ENCODE peak calls at places on chromosome 14, in six cellular contexts. Y, C, P, Q, A and V are unnamed samples. For H3K9me3, the result is how much of the 10 kb centered on the place peaks cover.

GRCh38 chr14:68627868-68628604 is 164.8 kb downstream of the ZFP36L1 start:
- DNase-seq in Y (no peak), C (peak), P (no peak), Q (peak), A (peak), V (peak)

GRCh38 chr14:75409425-75410205 is 18.2 kb upstream of the JDP2 start:
- DNase-seq in Y (no peak), C (no peak), P (no peak), Q (no peak), A (no peak), V (no peak)

GRCh38 chr14:68789798-68790655 is 2.8 kb downstream of the ZFP36L1 start:
- DNase-seq in Y (no peak), C (peak), P (peak), Q (no peak), A (peak), V (no peak)

GRCh38 chr14:96660667-96661066 is 136.5 kb upstream of the VRK1 start:
- DNase-seq in Y (peak), C (no peak), P (no peak), Q (no peak), A (peak), V (no peak)

GRCh38 chr14:69612014-69612758 is 790 bp downstream of the SUSD6 start:
- DNase-seq in Y (peak), C (peak), P (peak), Q (peak), A (peak), V (no peak)

GRCh38 chr14:23408307-23408630 is 196 bp upstream of the MYH6 start:
- DNase-seq in Y (no peak), C (peak), P (no peak), Q (no peak), A (no peak), V (no peak)

GRCh38 chr14:49598182-49598478 is 610 bp upstream of the LRR1 start:
- DNase-seq in Y (no peak), C (no peak), P (no peak), Q (no peak), A (no peak), V (no peak)

GRCh38 chr14:105508601-105509000 is 17.6 kb downstream of the TEDC1 start:
- DNase-seq in Y (no peak), C (no peak), P (no peak), Q (no peak), A (no peak), V (no peak)

GRCh38 chr14:73723799-73724621 is 9.8 kb upstream of the PNMA1 start:
- DNase-seq in Y (peak), C (peak), P (peak), Q (no peak), A (peak), V (no peak)

GRCh38 chr14:24032727-24033418 is 18.9 kb upstream of the CARMIL3 start:
- DNase-seq in Y (no peak), C (no peak), P (no peak), Q (no peak), A (no peak), V (no peak)

GRCh38 chr14:89912667-89913211 is 41.8 kb downstream of the EFCAB11 start:
- DNase-seq in Y (peak), C (peak), P (peak), Q (no peak), A (no peak), V (no peak)

GRCh38 chr14:41663478-41663845 is 56.8 kb downstream of the LRFN5 start:
- DNase-seq in Y (peak), C (no peak), P (no peak), Q (no peak), A (no peak), V (no peak)

GRCh38 chr14:63666326-63666725 is 24.7 kb upstream of the WDR89 start:
- DNase-seq in Y (no peak), C (no peak), P (no peak), Q (no peak), A (no peak), V (no peak)

GRCh38 chr14:33539918-33540357 is 410.9 kb downstream of the EGLN3 start:
- DNase-seq in Y (no peak), C (no peak), P (peak), Q (no peak), A (no peak), V (no peak)

GRCh38 chr14:103830511-103831270 is 16.7 kb downstream of the PPP1R13B start:
- DNase-seq in Y (no peak), C (no peak), P (no peak), Q (no peak), A (no peak), V (no peak)

GRCh38 chr14:53409974-53410373 is 256.9 kb upstream of the DDHD1 start:
- DNase-seq in Y (no peak), C (no peak), P (no peak), Q (no peak), A (no peak), V (no peak)

GRCh38 chr14:99520571-99521081 is 39.4 kb downstream of the CCNK start:
- DNase-seq in Y (no peak), C (peak), P (no peak), Q (no peak), A (no peak), V (no peak)

GRCh38 chr14:100159107-100159864 is at the start of gene DEGS2:
- DNase-seq in Y (no peak), C (peak), P (no peak), Q (peak), A (peak), V (peak)

GRCh38 chr14:54691525-54692260 is 124.8 kb downstream of the SAMD4A start:
- DNase-seq in Y (peak), C (peak), P (peak), Q (peak), A (peak), V (peak)

GRCh38 chr14:77014004-77014604 is 14.4 kb downstream of the IRF2BPL start:
- DNase-seq in Y (no peak), C (peak), P (peak), Q (no peak), A (peak), V (no peak)

GRCh38 chr14:74207943-74208342 is 31.3 kb upstream of the VSX2 start:
- DNase-seq in Y (peak), C (no peak), P (no peak), Q (no peak), A (peak), V (no peak)

GRCh38 chr14:94373708-94374107 is 14.7 kb downstream of the SERPINA1 start:
- DNase-seq in Y (no peak), C (no peak), P (no peak), Q (no peak), A (no peak), V (no peak)

GRCh38 chr14:95828649-95829265 is 47.9 kb upstream of the TUNAR start:
- DNase-seq in Y (no peak), C (no peak), P (no peak), Q (no peak), A (no peak), V (no peak)

GRCh38 chr14:54312166-54312801 is 84.5 kb upstream of the CDKN3 start:
- DNase-seq in Y (peak), C (no peak), P (peak), Q (no peak), A (no peak), V (no peak)

GRCh38 chr14:90625445-90625844 is 190.8 kb downstream of the TTC7B start:
- DNase-seq in Y (no peak), C (no peak), P (no peak), Q (no peak), A (no peak), V (no peak)

GRCh38 chr14:93525691-93526451 is 95.1 kb downstream of the UNC79 start:
- DNase-seq in Y (no peak), C (no peak), P (no peak), Q (no peak), A (no peak), V (no peak)

GRCh38 chr14:20413785-20414117 is 450 bp upstream of the TEP1 start:
- DNase-seq in Y (peak), C (no peak), P (peak), Q (no peak), A (peak), V (no peak)

GRCh38 chr14:37864861-37865718 is 269.7 kb downstream of the TTC6 start:
- DNase-seq in Y (peak), C (no peak), P (no peak), Q (no peak), A (no peak), V (no peak)

GRCh38 chr14:53462931-53463778 is 310.0 kb upstream of the DDHD1 start:
- DNase-seq in Y (no peak), C (no peak), P (no peak), Q (no peak), A (no peak), V (no peak)

GRCh38 chr14:54766276-54767138 is 136.1 kb downstream of the GCH1 start:
- DNase-seq in Y (no peak), C (no peak), P (peak), Q (no peak), A (no peak), V (no peak)

GRCh38 chr14:54774824-54775223 is 127.8 kb downstream of the GCH1 start:
- DNase-seq in Y (no peak), C (no peak), P (no peak), Q (no peak), A (no peak), V (no peak)

GRCh38 chr14:29521526-29522137 is 406.0 kb downstream of the PRKD1 start:
- DNase-seq in Y (peak), C (no peak), P (peak), Q (no peak), A (peak), V (no peak)

GRCh38 chr14:35229495-35230089 is 62.6 kb upstream of the PSMA6 start:
- DNase-seq in Y (peak), C (no peak), P (peak), Q (no peak), A (no peak), V (no peak)

GRCh38 chr14:57009585-57010515 is 199.6 kb upstream of the OTX2 start:
- DNase-seq in Y (peak), C (no peak), P (no peak), Q (no peak), A (no peak), V (no peak)

GRCh38 chr14:72706485-72706884 is 187.4 kb downstream of the DPF3 start:
- DNase-seq in Y (no peak), C (no peak), P (no peak), Q (no peak), A (no peak), V (no peak)

GRCh38 chr14:91159182-91159581 is 45.3 kb downstream of the DGLUCY start:
- DNase-seq in Y (no peak), C (no peak), P (no peak), Q (no peak), A (no peak), V (no peak)

GRCh38 chr14:74522740-74523139 is 29.2 kb downstream of the ISCA2 start:
- DNase-seq in Y (no peak), C (no peak), P (no peak), Q (no peak), A (no peak), V (no peak)

GRCh38 chr14:51575225-51576111 is 76.2 kb upstream of the FRMD6 start:
- DNase-seq in Y (no peak), C (no peak), P (no peak), Q (no peak), A (no peak), V (no peak)
- H3K9me3 ChIP-seq in Y (under half), C (under half), P (under half), Q (under half), A (under half), V (under half)

GRCh38 chr14:101353422-101353821 is 207.9 kb upstream of the DIO3 start:
- DNase-seq in Y (no peak), C (no peak), P (no peak), Q (no peak), A (no peak), V (no peak)
- H3K9me3 ChIP-seq in Y (under half), C (under half), P (under half), Q (under half), A (under half), V (under half)

GRCh38 chr14:85401396-85401795 is 128.5 kb upstream of the FLRT2 start:
- DNase-seq in Y (no peak), C (no peak), P (peak), Q (no peak), A (no peak), V (no peak)

GRCh38 chr14:85402546-85403162 is 127.3 kb upstream of the FLRT2 start:
- DNase-seq in Y (no peak), C (no peak), P (peak), Q (no peak), A (no peak), V (no peak)

GRCh38 chr14:85399196-85399595 is 130.7 kb upstream of the FLRT2 start:
- DNase-seq in Y (peak), C (no peak), P (no peak), Q (no peak), A (no peak), V (no peak)
- H3K9me3 ChIP-seq in Y (under half), C (under half), P (under half), Q (under half), A (under half), V (under half)

GRCh38 chr14:81579115-81579514 is 45.5 kb upstream of the SEL1L start:
- DNase-seq in Y (no peak), C (no peak), P (no peak), Q (no peak), A (no peak), V (no peak)

GRCh38 chr14:81589381-81590065 is 55.9 kb upstream of the SEL1L start:
- DNase-seq in Y (no peak), C (no peak), P (no peak), Q (no peak), A (no peak), V (no peak)

GRCh38 chr14:81582420-81582819 is 48.8 kb upstream of the SEL1L start:
- DNase-seq in Y (no peak), C (no peak), P (no peak), Q (no peak), A (no peak), V (no peak)

DNA sequence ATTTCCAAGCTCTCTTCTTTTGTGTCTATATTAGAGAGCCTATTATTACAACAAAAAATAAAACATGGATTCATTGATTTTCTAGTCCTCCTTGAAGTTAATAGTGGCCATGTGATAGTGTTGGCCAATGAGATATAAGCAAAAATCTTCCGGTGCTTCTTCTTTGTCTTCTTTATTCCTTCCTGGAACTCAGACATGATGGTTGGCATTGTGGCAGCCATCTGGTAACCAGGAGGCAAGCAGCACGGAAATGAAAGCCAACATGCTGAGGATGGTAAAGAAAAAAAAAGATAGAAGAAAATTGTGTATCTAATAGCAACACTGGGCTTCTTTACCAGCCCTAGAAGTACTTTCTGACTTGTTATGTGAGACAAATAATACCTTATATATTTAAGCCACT is 50.8 kb upstream of the SEL1L start:
- DNase-seq in Y (no peak), C (no peak), P (no peak), Q (no peak), A (no peak), V (no peak)
- H3K9me3 ChIP-seq in Y (under half), C (under half), P (under half), Q (under half), A (under half), V (under half)

GRCh38 chr14:82488473-82488872 is 954.8 kb upstream of the SEL1L start:
- DNase-seq in Y (no peak), C (no peak), P (no peak), Q (no peak), A (no peak), V (no peak)
- H3K9me3 ChIP-seq in Y (under half), C (under half), P (under half), Q (under half), A (under half), V (under half)